ENCODE peak calls at places on chromosomes 11 and 22, in six cellular contexts. G is IMR-90, C is neuronal stem cell, V is GM23248, E is mammary epithelial cell, X is fibroblast of lung. S is an unnamed sample.

GRCh38 chr11:121520243-121521144 is 67.7 kb upstream of the SORL1-AS1 start:
- DNase-seq in G (peak; percentile 89), C (no peak), V (peak; percentile 84), E (peak; percentile 68), X (peak; percentile 80), S (no peak)

GRCh38 chr11:77370217-77370616 is 68.7 kb upstream of the GDPD4 start:
- DNase-seq in G (no peak), C (no peak), V (no peak), E (no peak), X (no peak), S (no peak)

GRCh38 chr11:102293873-102294601 is 23.2 kb upstream of the BIRC3 start:
- DNase-seq in G (peak; percentile 66), C (no peak), V (peak; percentile 79), E (peak; percentile 50), X (peak; percentile 56), S (peak; percentile 53)

GRCh38 chr11:102389253-102389652 is 42.2 kb downstream of the BIRC2 start:
- DNase-seq in G (no peak), C (no peak), V (no peak), E (peak; percentile 23), X (peak; percentile 11), S (peak; percentile 40)

GRCh38 chr22:23495614-23496444 is 84.3 kb downstream of the IGLL1 start:
- DNase-seq in G (no peak), C (no peak), V (no peak), E (no peak), X (no peak), S (no peak)

GRCh38 chr11:12629601-12630313 is 44.5 kb upstream of the TEAD1 start:
- DNase-seq in G (peak; percentile 78), C (no peak), V (peak; percentile 60), E (peak; percentile 19), X (peak; percentile 74), S (no peak)

GRCh38 chr11:8386134-8386864 is 122.6 kb upstream of the LMO1 start:
- DNase-seq in G (no peak), C (no peak), V (no peak), E (no peak), X (no peak), S (no peak)

GRCh38 chr11:23586188-23586587 is 725.9 kb upstream of the CCDC179 start:
- DNase-seq in G (peak; percentile 10), C (no peak), V (no peak), E (no peak), X (no peak), S (no peak)

GRCh38 chr11:269146-269890 is 8.9 kb upstream of the NLRP6 start:
- DNase-seq in G (no peak), C (no peak), V (peak; percentile 54), E (no peak), X (no peak), S (no peak)

GRCh38 chr11:128291043-128291442 is 296.3 kb downstream of the ETS1 start:
- DNase-seq in G (no peak), C (no peak), V (no peak), E (no peak), X (no peak), S (no peak)

GRCh38 chr22:37240941-37241320 is 3.1 kb downstream of the RAC2 start:
- DNase-seq in G (no peak), C (no peak), V (no peak), E (no peak), X (no peak), S (no peak)
- H3K4me3 ChIP-seq in G (no peak overlapping the region), C (no peak overlapping the region), V (no peak overlapping the region), E (no peak overlapping the region), X (no peak overlapping the region), S (no peak overlapping the region)

GRCh38 chr11:111438846-111439520 is 59.9 kb upstream of the POU2AF1 start:
- DNase-seq in G (no peak), C (no peak), V (no peak), E (no peak), X (no peak), S (no peak)

GRCh38 chr11:111438168-111438567 is 59.1 kb upstream of the POU2AF1 start:
- DNase-seq in G (no peak), C (no peak), V (no peak), E (no peak), X (no peak), S (no peak)

GRCh38 chr11:111440416-111441205 is 61.5 kb upstream of the POU2AF1 start:
- DNase-seq in G (no peak), C (no peak), V (no peak), E (no peak), X (no peak), S (no peak)

GRCh38 chr11:111439905-111440304 is 60.8 kb upstream of the POU2AF1 start:
- DNase-seq in G (no peak), C (no peak), V (no peak), E (no peak), X (no peak), S (no peak)

DNA sequence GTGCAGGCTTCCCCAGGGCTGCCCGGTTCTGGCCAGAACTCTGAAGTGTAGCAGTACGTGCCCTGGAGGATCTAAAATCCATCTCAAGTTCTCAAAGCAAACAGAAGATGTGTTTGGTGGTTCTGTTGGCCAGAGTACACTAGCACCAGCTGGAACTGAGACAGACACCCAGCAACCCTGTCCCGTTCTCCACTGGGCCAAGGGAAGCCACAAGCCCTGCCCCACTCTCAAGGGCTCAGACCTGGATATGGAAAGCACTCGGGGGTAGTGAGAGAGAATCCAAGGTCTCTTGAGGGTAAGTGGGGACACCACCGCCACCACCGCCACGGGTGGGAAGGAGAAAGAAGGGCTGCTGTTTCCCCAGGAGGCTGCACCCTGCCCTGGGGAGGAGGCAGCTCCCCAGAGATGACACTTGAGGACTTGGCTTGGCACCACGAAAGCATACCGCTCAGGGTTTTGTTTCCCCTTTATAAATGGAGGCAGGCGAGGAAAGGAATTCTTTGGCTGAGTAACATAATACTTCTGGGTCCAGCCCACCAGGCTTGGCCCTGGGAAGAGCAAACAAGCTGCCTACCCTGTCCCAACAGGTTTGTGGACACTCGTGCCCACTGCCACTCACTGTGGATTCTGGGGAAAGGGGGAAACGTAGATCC is 56.1 kb upstream of the POU2AF1 start:
- DNase-seq in G (no peak), C (no peak), V (no peak), E (no peak), X (no peak), S (no peak)
- H3K9ac ChIP-seq in G (no peak overlapping the region), C (no peak overlapping the region), V (no peak overlapping the region), E (no peak overlapping the region), X (no peak overlapping the region), S (no peak overlapping the region)

GRCh38 chr11:60498853-60499252 is 6.3 kb downstream of the MS4A12 start:
- DNase-seq in G (no peak), C (no peak), V (peak; percentile 3), E (peak; percentile 4), X (no peak), S (no peak)

GRCh38 chr11:60504219-60504618 is 11.0 kb upstream of the MS4A13 start:
- DNase-seq in G (no peak), C (no peak), V (no peak), E (no peak), X (no peak), S (no peak)

GRCh38 chr11:60498399-60498798 is 5.8 kb downstream of the MS4A12 start:
- DNase-seq in G (no peak), C (no peak), V (no peak), E (no peak), X (no peak), S (no peak)

GRCh38 chr11:60500276-60500935 is 7.8 kb downstream of the MS4A12 start:
- DNase-seq in G (no peak), C (no peak), V (peak; percentile 6), E (no peak), X (peak; percentile 0), S (peak; percentile 53)

GRCh38 chr11:60502221-60502775 is 9.7 kb downstream of the MS4A12 start:
- DNase-seq in G (no peak), C (no peak), V (no peak), E (no peak), X (no peak), S (no peak)
- H3K4me3 ChIP-seq in G (no peak overlapping the region), C (no peak overlapping the region), V (no peak overlapping the region), E (no peak overlapping the region), X (no peak overlapping the region), S (no peak overlapping the region)

GRCh38 chr22:26712158-26712557 is 54.8 kb downstream of the MIAT start:
- DNase-seq in G (no peak), C (no peak), V (no peak), E (no peak), X (no peak), S (no peak)

GRCh38 chr22:26715392-26715939 is 58.1 kb downstream of the MIAT start:
- DNase-seq in G (no peak), C (no peak), V (no peak), E (no peak), X (no peak), S (no peak)

GRCh38 chr22:26711205-26711958 is 54.0 kb downstream of the MIAT start:
- DNase-seq in G (peak; percentile 62), C (no peak), V (peak; percentile 52), E (no peak), X (no peak), S (no peak)

GRCh38 chr22:26714971-26715370 is 57.6 kb downstream of the MIAT start:
- DNase-seq in G (no peak), C (no peak), V (no peak), E (no peak), X (no peak), S (no peak)

DNA sequence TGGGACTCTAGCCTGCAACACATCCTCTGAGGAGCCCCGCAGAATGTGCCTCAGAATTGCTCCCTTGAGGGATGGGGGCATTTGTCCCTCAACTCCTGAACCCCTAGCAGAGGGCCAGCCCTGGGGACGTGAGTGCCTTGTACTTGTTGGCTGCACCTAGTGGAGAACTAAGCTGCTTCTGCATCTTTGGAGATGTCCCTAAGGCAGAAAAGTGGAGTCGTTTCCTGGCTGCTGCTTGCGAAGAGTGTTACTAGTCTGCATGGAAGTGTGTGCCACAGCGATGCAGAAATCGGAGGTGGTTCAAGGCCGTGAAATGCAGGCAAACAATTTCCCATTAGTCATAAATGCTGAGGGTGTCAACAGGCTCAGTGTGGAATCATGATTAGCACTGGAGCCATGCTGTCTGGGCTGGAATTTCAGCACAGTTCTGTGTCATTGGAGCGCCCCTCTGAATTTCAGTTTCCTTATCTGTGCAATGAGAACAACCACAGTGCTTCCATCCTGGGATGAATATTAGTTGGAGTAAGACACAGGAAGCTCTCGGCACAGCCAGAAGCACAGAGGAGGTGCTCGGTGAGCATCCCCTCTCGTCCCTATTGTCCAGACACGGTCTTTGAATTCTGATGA is 56.5 kb downstream of the MIAT start:
- DNase-seq in G (no peak), C (no peak), V (peak; percentile 96), E (no peak), X (peak; percentile 89), S (no peak)
- H3K9ac ChIP-seq in G (no peak overlapping the region), C (no peak overlapping the region), V (peak overlapping the region; percentile 81), E (no peak overlapping the region), X (no peak overlapping the region), S (peak overlapping the region; percentile 14)

DNA sequence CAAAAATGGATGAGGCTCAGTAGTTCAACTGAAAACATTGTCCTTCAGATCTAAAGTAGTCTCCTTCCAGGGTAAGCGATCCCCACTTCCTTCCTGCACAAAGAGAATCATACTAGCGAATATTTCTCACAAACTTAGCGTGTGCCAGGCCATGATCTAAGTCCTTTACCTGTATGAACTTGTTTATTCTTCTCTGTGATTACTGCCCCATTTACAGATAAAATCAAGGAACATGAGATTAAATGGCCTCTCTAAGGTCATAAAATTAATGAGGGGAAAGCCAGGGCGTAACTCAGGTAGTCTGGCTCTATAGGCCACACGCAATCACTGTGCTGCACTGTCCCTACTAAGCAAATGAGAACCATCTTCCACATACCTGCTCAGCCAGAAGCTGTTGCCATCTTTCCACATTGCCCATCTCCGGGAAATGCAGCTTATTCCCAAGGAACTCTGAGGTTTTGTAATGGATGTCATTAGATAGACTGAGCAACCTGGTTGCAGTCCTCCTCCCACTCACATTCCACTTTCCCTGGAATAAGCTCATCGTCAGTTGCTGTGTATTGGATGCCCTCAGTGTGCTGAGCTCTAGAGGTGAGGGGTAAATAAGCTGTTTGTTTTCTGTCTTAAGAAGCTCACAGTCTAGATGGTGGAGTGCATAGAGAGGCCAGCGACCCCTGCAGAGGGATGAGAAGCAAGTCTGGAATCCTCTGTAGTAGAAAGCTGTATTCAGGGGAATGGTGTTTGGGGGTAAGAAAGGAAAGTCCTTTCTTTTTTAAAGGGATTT is 146.3 kb downstream of the SNX19 start:
- DNase-seq in G (peak; percentile 57), C (no peak), V (peak; percentile 49), E (no peak), X (peak; percentile 82), S (peak; percentile 33)
- H3K4me3 ChIP-seq in G (no peak overlapping the region), C (no peak overlapping the region), V (no peak overlapping the region), E (no peak overlapping the region), X (no peak overlapping the region), S (no peak overlapping the region)